ENCODE peak calls at places on chromosomes 7 and 10, in four cellular contexts. T, F, K and O are unnamed samples.

GRCh38 chr7:87218941-87219544 is 489 bp downstream of the TMEM243 start:
- DNase-seq in T (peak; percentile 44), F (no peak), K (peak; percentile 28), O (no peak)

GRCh38 chr10:131684976-131685375 is 215.8 kb upstream of the PPP2R2D start:
- DNase-seq in T (no peak), F (no peak), K (no peak), O (no peak)

GRCh38 chr7:33511735-33512134 is 382.4 kb downstream of the BBS9 start:
- DNase-seq in T (no peak), F (no peak), K (no peak), O (no peak)

GRCh38 chr10:110700947-110701617 is 56.9 kb downstream of the RBM20 start:
- DNase-seq in T (no peak), F (no peak), K (no peak), O (no peak)

GRCh38 chr7:30276203-30276900 is 8.0 kb upstream of the ZNRF2 start:
- DNase-seq in T (peak; percentile 75), F (peak; percentile 63), K (peak; percentile 67), O (peak; percentile 43)

GRCh38 chr10:34811968-34812514 is 3.1 kb downstream of the PARD3 start:
- DNase-seq in T (no peak), F (no peak), K (no peak), O (no peak)

GRCh38 chr10:99224766-99225165 is 10.9 kb downstream of the HPSE2 start:
- DNase-seq in T (no peak), F (no peak), K (no peak), O (no peak)

GRCh38 chr7:47067215-47067614 is 514.7 kb downstream of the TNS3 start:
- DNase-seq in T (no peak), F (no peak), K (no peak), O (no peak)

GRCh38 chr7:81433692-81434331 is 336.0 kb downstream of the HGF start:
- DNase-seq in T (no peak), F (no peak), K (no peak), O (no peak)

GRCh38 chr10:70970830-70971229 is 82.5 kb upstream of the PCBD1 start:
- DNase-seq in T (no peak), F (no peak), K (no peak), O (no peak)

GRCh38 chr10:91856637-91857036 is 52.6 kb downstream of the FGFBP3 start:
- DNase-seq in T (peak; percentile 6), F (peak; percentile 8), K (peak; percentile 12), O (peak; percentile 3)

GRCh38 chr10:108238261-108238660 is 1073.8 kb upstream of the SORCS1 start:
- DNase-seq in T (no peak), F (no peak), K (no peak), O (no peak)

GRCh38 chr10:46999217-46999616 is 88.0 kb downstream of the PTPN20 start:
- DNase-seq in T (no peak), F (no peak), K (no peak), O (no peak)

GRCh38 chr10:80165173-80165572 is 32.6 kb downstream of the PLAC9 start:
- DNase-seq in T (peak; percentile 37), F (no peak), K (no peak), O (no peak)

GRCh38 chr7:135670179-135670578 is 7.9 kb downstream of the STMP1 start:
- DNase-seq in T (no peak), F (no peak), K (no peak), O (no peak)

GRCh38 chr10:59622320-59622901 is 87.2 kb downstream of the SLC16A9 start:
- DNase-seq in T (peak; percentile 77), F (peak; percentile 32), K (peak; percentile 41), O (peak; percentile 67)

GRCh38 chr7:111829221-111829620 is 266.9 kb upstream of the IMMP2L start:
- DNase-seq in T (no peak), F (no peak), K (no peak), O (no peak)

GRCh38 chr10:113982296-113982695 is 61.4 kb upstream of the ADRB1 start:
- DNase-seq in T (no peak), F (no peak), K (no peak), O (no peak)

GRCh38 chr10:4847580-4848020 is 21.6 kb downstream of the AKR1E2 start:
- DNase-seq in T (peak; percentile 70), F (no peak), K (no peak), O (no peak)

GRCh38 chr7:539731-540411 is 20.2 kb upstream of the PDGFA start:
- DNase-seq in T (no peak), F (no peak), K (peak; percentile 90), O (peak; percentile 82)

GRCh38 chr7:153002164-153002563 is 242.6 kb downstream of the ACTR3B start:
- DNase-seq in T (no peak), F (no peak), K (no peak), O (no peak)

GRCh38 chr7:157402388-157402703 is 65.5 kb downstream of the DNAJB6 start:
- DNase-seq in T (peak; percentile 37), F (no peak), K (no peak), O (no peak)

GRCh38 chr7:40329601-40330153 is 194.9 kb downstream of the SUGCT start:
- DNase-seq in T (peak; percentile 42), F (peak; percentile 58), K (peak; percentile 52), O (peak; percentile 41)

GRCh38 chr7:30322656-30323355 is 38.4 kb downstream of the ZNRF2 start:
- DNase-seq in T (peak; percentile 32), F (no peak), K (no peak), O (no peak)

GRCh38 chr7:47266131-47266706 is 315.7 kb downstream of the TNS3 start:
- DNase-seq in T (peak; percentile 63), F (peak; percentile 61), K (peak; percentile 82), O (peak; percentile 32)

GRCh38 chr10:119377431-119377830 is 165.1 kb downstream of the RGS10 start:
- DNase-seq in T (no peak), F (no peak), K (no peak), O (no peak)

GRCh38 chr7:27168265-27168947 is 3.1 kb upstream of the HOXA9 start:
- DNase-seq in T (no peak), F (no peak), K (no peak), O (no peak)

GRCh38 chr7:120407015-120407414 is 134.0 kb downstream of the KCND2 start:
- DNase-seq in T (no peak), F (no peak), K (no peak), O (no peak)

GRCh38 chr7:123677316-123677715 is 21.6 kb downstream of the LMOD2 start:
- DNase-seq in T (no peak), F (no peak), K (no peak), O (no peak)

GRCh38 chr7:50687575-50688261 is 95.0 kb downstream of the GRB10 start:
- DNase-seq in T (no peak), F (no peak), K (no peak), O (no peak)

GRCh38 chr10:132716691-132717490 is 69.1 kb downstream of the NKX6-2 start:
- DNase-seq in T (no peak), F (no peak), K (no peak), O (no peak)

GRCh38 chr7:14507617-14508016 is 394.9 kb downstream of the DGKB start:
- DNase-seq in T (no peak), F (no peak), K (no peak), O (no peak)

GRCh38 chr10:65133652-65134051 is 1612.5 kb downstream of the REEP3 start:
- DNase-seq in T (no peak), F (no peak), K (no peak), O (no peak)

GRCh38 chr7:27424231-27424630 is 181.6 kb downstream of the EVX1 start:
- DNase-seq in T (no peak), F (no peak), K (no peak), O (no peak)

GRCh38 chr7:69219381-69219780 is 378.9 kb upstream of the AUTS2 start:
- DNase-seq in T (no peak), F (no peak), K (no peak), O (no peak)

GRCh38 chr10:88582806-88583583 is at the start of gene RNLS:
- DNase-seq in T (peak; percentile 44), F (peak; percentile 30), K (no peak), O (no peak)

GRCh38 chr10:43231523-43232078 is 35.3 kb downstream of the RASGEF1A start:
- DNase-seq in T (no peak), F (no peak), K (no peak), O (no peak)
- H3K27me3 ChIP-seq in T (peaks cover 14% of the 10 kb centered on the region), F (no peaks in the 10 kb centered on the region), K (peaks cover 58% of the 10 kb centered on the region), O (no peaks in the 10 kb centered on the region)

GRCh38 chr7:64889686-64890162 is 13.3 kb upstream of the ZNF273 start:
- DNase-seq in T (no peak), F (no peak), K (no peak), O (no peak)

GRCh38 chr7:64888901-64889685 is 14.0 kb upstream of the ZNF273 start:
- DNase-seq in T (no peak), F (no peak), K (no peak), O (no peak)

GRCh38 chr7:64892116-64892515 is 11.0 kb upstream of the ZNF273 start:
- DNase-seq in T (no peak), F (no peak), K (no peak), O (no peak)

GRCh38 chr7:64892666-64893269 is 10.3 kb upstream of the ZNF273 start:
- DNase-seq in T (peak; percentile 56), F (no peak), K (no peak), O (no peak)

GRCh38 chr7:64890761-64891666 is 12.1 kb upstream of the ZNF273 start:
- DNase-seq in T (peak; percentile 77), F (no peak), K (no peak), O (no peak)
- TF ChIP-seq TCF7L2 in T (no peak), F (no peak), K (no peak), O (no peak)

GRCh38 chr7:101059620-101059942 is 25.7 kb upstream of the TRIM56 start:
- DNase-seq in T (no peak), F (no peak), K (no peak), O (no peak)
- H3K27me3 ChIP-seq in T (peaks cover 13% of the 10 kb centered on the region), F (peaks cover 17% of the 10 kb centered on the region), K (peaks cover 20% of the 10 kb centered on the region), O (peaks cover 30% of the 10 kb centered on the region)

DNA sequence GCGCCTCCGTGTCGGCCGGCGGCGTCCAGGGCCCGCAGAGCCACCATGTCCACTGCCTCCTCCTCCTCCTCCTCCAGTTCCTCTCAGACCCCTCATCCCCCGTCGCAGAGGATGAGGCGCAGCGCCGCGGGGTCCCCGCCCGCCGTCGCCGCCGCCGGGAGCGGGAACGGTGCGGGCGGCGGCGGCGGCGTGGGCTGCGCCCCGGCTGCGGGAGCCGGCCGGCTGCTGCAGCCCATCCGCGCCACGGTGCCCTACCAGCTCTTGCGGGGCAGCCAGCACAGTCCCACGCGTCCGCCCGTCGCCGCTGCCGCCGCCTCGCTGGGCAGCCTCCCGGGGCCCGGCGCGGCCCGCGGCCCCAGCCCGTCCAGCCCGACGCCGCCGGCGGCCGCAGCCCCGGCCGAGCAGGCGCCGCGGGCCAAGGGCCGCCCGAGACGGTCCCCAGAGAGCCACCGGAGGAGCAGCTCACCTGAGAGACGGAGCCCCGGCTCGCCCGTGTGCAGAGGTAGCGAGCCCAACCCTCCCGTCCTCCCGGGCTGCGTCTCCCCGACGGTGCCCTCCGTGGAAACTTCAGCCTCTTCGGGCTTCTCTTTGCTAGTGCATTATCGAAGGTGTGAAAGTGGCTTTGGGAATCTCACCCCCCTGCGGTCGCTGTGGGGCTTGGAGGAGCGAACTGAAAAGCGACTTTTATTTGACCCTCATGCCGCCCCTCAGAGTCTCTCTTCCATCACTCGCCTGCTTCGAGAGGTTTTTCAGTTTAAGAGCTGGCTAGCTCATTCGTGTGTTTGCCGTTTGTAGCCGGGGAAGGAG is 913 bp downstream of the GLCCI1 start:
- DNase-seq in T (peak; percentile 61), F (peak; percentile 41), K (no peak), O (no peak)
- TF ChIP-seq TCF7L2 in T (no peak), F (no peak), K (no peak), O (no peak)

GRCh38 chr7:25752169-25752568 is 399.8 kb upstream of the NFE2L3 start:
- DNase-seq in T (no peak), F (no peak), K (no peak), O (no peak)
- H3K27me3 ChIP-seq in T (peaks cover 23% of the 10 kb centered on the region), F (peaks cover 7% of the 10 kb centered on the region), K (peaks cover 33% of the 10 kb centered on the region), O (peaks cover 44% of the 10 kb centered on the region)

GRCh38 chr7:97845622-97846203 is 26.5 kb downstream of the ASNS start:
- DNase-seq in T (peak; percentile 47), F (peak; percentile 25), K (peak; percentile 9), O (peak; percentile 13)
- TF ChIP-seq TCF7L2 in T (no peak), F (no peak), K (no peak), O (no peak)

GRCh38 chr7:127532736-127533135 is 52.7 kb downstream of the GCC1 start:
- DNase-seq in T (no peak), F (no peak), K (no peak), O (no peak)
- H3K27me3 ChIP-seq in T (peaks cover 15% of the 10 kb centered on the region), F (no peaks in the 10 kb centered on the region), K (peaks cover 11% of the 10 kb centered on the region), O (peaks cover 72% of the 10 kb centered on the region)